ENCODE peak calls at places on chromosome 19, in ten cellular contexts. C is suprapubic skin, G is B cell, Y is WTC11, H is gastrocnemius medialis, F is endothelial cell of umbilical vein, R is right atrium auricular region, S is uterus, T is tibial artery, P is HCT116. L is an unnamed sample.

GRCh38 chr19:4077011-4077382 is 10.3 kb upstream of the ZBTB7A start:
- DNase-seq in C (no peak), G (no peak), Y (no peak), H (no peak), F (no peak), R (no peak), S (no peak), T (no peak), P (no peak), L (no peak)

GRCh38 chr19:5308471-5309437 is 31.9 kb downstream of the PTPRS start:
- DNase-seq in C (no peak), G (no peak), Y (no peak), H (peak; percentile 71), F (peak; percentile 69), R (peak; percentile 84), S (peak; percentile 76), T (peak; percentile 76), P (peak; percentile 79), L (no peak)

GRCh38 chr19:48897181-48897580 is 1.4 kb downstream of the TULP2 start:
- DNase-seq in C (no peak), G (no peak), Y (no peak), H (no peak), F (no peak), R (no peak), S (no peak), T (no peak), P (no peak), L (no peak)

GRCh38 chr19:10748924-10749434 is 31.1 kb downstream of the DNM2 start:
- DNase-seq in C (no peak), G (no peak), Y (no peak), H (no peak), F (peak; percentile 22), R (no peak), S (no peak), T (no peak), P (peak; percentile 56), L (no peak)

GRCh38 chr19:29383696-29384095 is 142.1 kb upstream of the VSTM2B start:
- DNase-seq in C (peak; percentile 43), G (no peak), Y (no peak), H (no peak), F (no peak), R (no peak), S (peak; percentile 3), T (no peak), P (no peak), L (no peak)

GRCh38 chr19:18340990-18341868 is 831 bp downstream of the PGPEP1 start:
- DNase-seq in C (no peak), G (peak; percentile 70), Y (peak; percentile 55), H (peak; percentile 62), F (peak; percentile 25), R (peak; percentile 66), S (peak; percentile 48), T (peak; percentile 52), P (no peak), L (peak; percentile 88)

GRCh38 chr19:38956264-38956663 is 19.3 kb downstream of the FBXO17 start:
- DNase-seq in C (no peak), G (no peak), Y (no peak), H (no peak), F (no peak), R (no peak), S (no peak), T (no peak), P (no peak), L (no peak)

GRCh38 chr19:44662686-44663085 is 8.6 kb upstream of the CEACAM19 start:
- DNase-seq in C (no peak), G (no peak), Y (no peak), H (no peak), F (no peak), R (no peak), S (no peak), T (no peak), P (no peak), L (no peak)

GRCh38 chr19:2577722-2578335 is 101.9 kb downstream of the GADD45B start:
- DNase-seq in C (peak; percentile 69), G (no peak), Y (no peak), H (no peak), F (no peak), R (no peak), S (peak; percentile 15), T (peak; percentile 28), P (no peak), L (no peak)

GRCh38 chr19:8607386-8607785 is 3.1 kb downstream of the ADAMTS10 start:
- DNase-seq in C (no peak), G (no peak), Y (no peak), H (no peak), F (no peak), R (peak; percentile 84), S (no peak), T (peak; percentile 80), P (no peak), L (no peak)

GRCh38 chr19:33514885-33515485 is 6.6 kb downstream of the PEPD start:
- DNase-seq in C (no peak), G (no peak), Y (no peak), H (peak; percentile 33), F (no peak), R (no peak), S (no peak), T (peak; percentile 47), P (no peak), L (no peak)

GRCh38 chr19:17357078-17357666 is 19.8 kb downstream of the GTPBP3 start:
- DNase-seq in C (no peak), G (no peak), Y (no peak), H (no peak), F (no peak), R (no peak), S (no peak), T (no peak), P (no peak), L (no peak)

GRCh38 chr19:4567584-4568071 is 8.1 kb upstream of the SEMA6B start:
- DNase-seq in C (no peak), G (no peak), Y (peak; percentile 96), H (no peak), F (peak; percentile 91), R (peak; percentile 63), S (no peak), T (no peak), P (no peak), L (peak; percentile 72)

GRCh38 chr19:10085641-10086031 is 481 bp upstream of the SHFL start:
- DNase-seq in C (no peak), G (no peak), Y (no peak), H (no peak), F (no peak), R (no peak), S (no peak), T (no peak), P (no peak), L (no peak)

GRCh38 chr19:17659996-17660395 is 28.2 kb downstream of the UNC13A start:
- DNase-seq in C (no peak), G (no peak), Y (no peak), H (no peak), F (no peak), R (no peak), S (no peak), T (no peak), P (no peak), L (no peak)

DNA sequence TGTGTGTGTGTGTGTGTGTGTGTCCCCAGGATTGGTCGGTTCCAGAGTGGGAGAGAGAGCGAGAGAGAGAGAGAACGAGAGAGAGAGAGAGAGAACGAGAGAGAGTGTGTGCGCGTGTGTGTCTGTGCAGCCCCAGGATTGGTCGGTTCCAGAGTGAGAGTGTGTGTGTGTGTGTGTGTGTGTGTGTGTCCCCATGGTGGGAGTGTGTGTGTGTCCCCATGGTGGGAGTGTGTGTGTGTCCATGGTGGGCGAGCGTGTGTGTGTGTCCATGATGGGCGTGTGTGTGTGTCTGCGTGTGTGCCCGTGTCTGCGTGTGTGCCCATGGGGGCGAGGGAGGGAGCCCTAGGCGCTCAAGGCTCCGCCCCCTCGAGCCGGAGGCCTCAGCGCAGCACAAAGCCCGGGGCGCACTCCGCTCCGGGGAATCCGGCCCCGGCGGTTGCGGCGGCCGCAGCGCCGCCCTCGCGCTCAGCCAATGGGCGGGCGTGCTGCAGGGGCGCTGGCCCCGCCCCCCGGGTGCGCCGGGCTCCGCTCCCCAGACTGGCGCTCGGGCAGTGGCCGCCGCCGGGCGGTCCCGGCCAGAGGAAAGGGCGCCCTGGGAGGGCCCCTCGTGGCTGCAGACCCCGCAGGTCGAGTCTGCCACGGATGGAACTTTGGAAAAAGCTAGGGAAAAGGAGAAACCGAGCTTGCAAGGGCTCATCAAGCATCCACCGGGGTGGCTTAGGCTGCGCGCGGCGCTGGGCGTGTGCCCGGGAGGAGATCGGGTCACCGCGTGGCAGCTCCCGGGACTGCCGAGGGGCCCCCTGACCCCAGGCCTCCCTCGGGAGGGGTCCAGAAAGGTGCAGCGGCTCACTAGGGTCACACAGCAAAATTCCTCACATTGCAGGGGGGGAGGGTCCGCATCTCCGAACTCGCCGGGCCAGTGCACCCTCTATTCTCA is 96.2 kb downstream of the INSR start:
- DNase-seq in C (peak; percentile 92), G (peak; percentile 89), Y (peak; percentile 87), H (peak; percentile 95), F (peak; percentile 92), R (peak; percentile 93), S (peak; percentile 94), T (peak; percentile 93), P (peak; percentile 84), L (peak; percentile 96)
- TF ChIP-seq CTCF in C (no peak), G (no peak), Y (no peak), H (peak; percentile 49), F (no peak), R (peak; percentile 25), S (peak; percentile 16), T (peak; percentile 24), P (no peak), L (no peak)

DNA sequence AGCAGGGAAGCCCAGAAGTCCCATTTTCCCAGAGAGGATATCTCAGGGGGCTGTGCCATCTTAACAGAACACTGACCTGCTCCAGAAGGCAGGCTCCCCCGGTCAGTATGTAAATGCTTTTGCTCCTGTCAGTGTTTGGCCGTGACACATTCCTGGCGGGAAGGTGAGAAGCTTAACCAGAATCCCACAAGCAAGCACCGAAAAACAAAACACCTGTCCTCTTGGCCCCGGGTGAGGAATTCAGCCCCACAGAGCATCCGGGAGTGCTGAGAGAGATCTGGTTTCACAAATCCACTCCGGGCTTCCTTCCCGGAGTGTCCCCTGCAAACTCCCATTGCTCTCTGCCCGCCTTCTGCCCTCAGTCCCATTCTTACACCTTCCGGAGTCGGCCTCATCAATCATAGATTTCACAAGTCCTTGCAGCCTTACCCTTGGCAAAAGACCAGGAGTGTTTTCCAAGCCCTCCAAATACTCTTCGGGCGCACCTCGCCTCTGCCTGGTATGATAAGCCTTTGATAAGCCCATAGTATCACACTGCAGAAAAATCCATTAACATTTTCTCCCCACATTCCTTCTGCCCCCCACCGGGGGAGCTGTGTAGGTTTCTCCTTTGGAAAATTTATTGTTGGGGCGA is 12.2 kb downstream of the TPM4 start:
- DNase-seq in C (no peak), G (no peak), Y (no peak), H (no peak), F (no peak), R (no peak), S (no peak), T (no peak), P (no peak), L (no peak)
- TF ChIP-seq CTCF in C (no peak), G (no peak), Y (no peak), H (no peak), F (no peak), R (peak; percentile 9), S (no peak), T (no peak), P (no peak), L (no peak)

GRCh38 chr19:45730389-45731288 is at the start of gene FBXO46:
- DNase-seq in C (peak; percentile 97), G (peak; percentile 98), Y (peak; percentile 97), H (peak; percentile 97), F (peak; percentile 99), R (peak; percentile 97), S (peak; percentile 97), T (peak; percentile 97), P (peak; percentile 96), L (peak; percentile 98)
- TF ChIP-seq CTCF in C (no peak), G (peak; percentile 26), Y (no peak), H (no peak), F (no peak), R (peak; percentile 13), S (peak; percentile 37), T (no peak), P (no peak), L (peak; percentile 23)

GRCh38 chr19:36060430-36060829 is 5.7 kb downstream of the WDR62 start:
- DNase-seq in C (no peak), G (no peak), Y (peak; percentile 54), H (peak; percentile 34), F (peak; percentile 69), R (no peak), S (peak; percentile 41), T (no peak), P (no peak), L (peak; percentile 69)
- TF ChIP-seq CTCF in C (no peak), G (peak; percentile 23), Y (no peak), H (peak; percentile 37), F (peak; percentile 72), R (peak; percentile 64), S (peak; percentile 44), T (no peak), P (peak; percentile 24), L (peak; percentile 67)

L was measured in GM13976.